ENCODE peak calls at places on chromosomes 16 and 17, in six cellular contexts. One of them, this sample, is unnamed.

GRCh38 chr17:59155439-59156177 is at the start of gene PRR11:
- DNase-seq in Peyer's patch: peak
- DNase-seq in lower lobe of right lung: peak
- DNase-seq in transverse colon: peak
- DNase-seq in AG10803: peak
- DNase-seq in AG04449: peak
- DNase-seq in this sample: peak

GRCh38 chr17:77174928-77175720 is 34.4 kb downstream of the SEC14L1 start:
- DNase-seq in AG10803: no peak
- DNase-seq in AG04449: no peak
- DNase-seq in transverse colon: no peak
- DNase-seq in Peyer's patch: no peak
- DNase-seq in lower lobe of right lung: no peak
- DNase-seq in this sample: no peak

GRCh38 chr17:31448467-31449077 is 57.1 kb downstream of the RAB11FIP4 start:
- DNase-seq in transverse colon: no peak
- DNase-seq in AG04449: peak
- DNase-seq in AG10803: peak
- DNase-seq in lower lobe of right lung: no peak
- DNase-seq in Peyer's patch: no peak
- DNase-seq in this sample: peak

GRCh38 chr16:25155553-25156460 is 44.3 kb downstream of the LCMT1 start:
- DNase-seq in AG04449: no peak
- DNase-seq in Peyer's patch: no peak
- DNase-seq in transverse colon: no peak
- DNase-seq in lower lobe of right lung: no peak
- DNase-seq in AG10803: no peak
- DNase-seq in this sample: peak

GRCh38 chr17:83195330-83196087 is 116.1 kb downstream of the METRNL start:
- DNase-seq in lower lobe of right lung: peak
- DNase-seq in AG10803: peak
- DNase-seq in Peyer's patch: peak
- DNase-seq in transverse colon: no peak
- DNase-seq in AG04449: no peak
- DNase-seq in this sample: no peak

GRCh38 chr16:12272264-12272663 is 295.7 kb downstream of the SNX29 start:
- DNase-seq in AG10803: no peak
- DNase-seq in AG04449: no peak
- DNase-seq in lower lobe of right lung: no peak
- DNase-seq in transverse colon: no peak
- DNase-seq in Peyer's patch: no peak
- DNase-seq in this sample: no peak

GRCh38 chr17:75763613-75764416 is 1.2 kb downstream of the GALK1 start:
- DNase-seq in transverse colon: no peak
- DNase-seq in AG10803: no peak
- DNase-seq in Peyer's patch: no peak
- DNase-seq in AG04449: no peak
- DNase-seq in lower lobe of right lung: peak
- DNase-seq in this sample: no peak

GRCh38 chr16:19963306-19963705 is 78.7 kb upstream of the GPRC5B start:
- DNase-seq in AG10803: no peak
- DNase-seq in transverse colon: no peak
- DNase-seq in Peyer's patch: no peak
- DNase-seq in lower lobe of right lung: no peak
- DNase-seq in AG04449: no peak
- DNase-seq in this sample: no peak

GRCh38 chr17:4314179-4314578 is 50.4 kb upstream of the ANKFY1 start:
- DNase-seq in AG10803: no peak
- DNase-seq in transverse colon: no peak
- DNase-seq in AG04449: no peak
- DNase-seq in Peyer's patch: no peak
- DNase-seq in lower lobe of right lung: no peak
- DNase-seq in this sample: no peak

GRCh38 chr16:57128787-57129389 is 36.5 kb downstream of the CPNE2 start:
- DNase-seq in AG04449: no peak
- DNase-seq in transverse colon: no peak
- DNase-seq in Peyer's patch: no peak
- DNase-seq in lower lobe of right lung: no peak
- DNase-seq in AG10803: no peak
- DNase-seq in this sample: no peak

GRCh38 chr17:27466376-27466747 is 10.1 kb downstream of the KSR1 start:
- DNase-seq in AG04449: no peak
- DNase-seq in transverse colon: no peak
- DNase-seq in lower lobe of right lung: no peak
- DNase-seq in AG10803: no peak
- DNase-seq in Peyer's patch: peak
- DNase-seq in this sample: no peak

GRCh38 chr17:60743812-60744211 is 66.2 kb downstream of the BCAS3 start:
- DNase-seq in AG04449: no peak
- DNase-seq in lower lobe of right lung: no peak
- DNase-seq in Peyer's patch: no peak
- DNase-seq in AG10803: peak
- DNase-seq in transverse colon: no peak
- DNase-seq in this sample: peak

GRCh38 chr16:57766714-57767348 is 31.3 kb downstream of the KATNB1 start:
- DNase-seq in transverse colon: no peak
- DNase-seq in lower lobe of right lung: peak
- DNase-seq in AG10803: no peak
- DNase-seq in Peyer's patch: no peak
- DNase-seq in AG04449: no peak
- DNase-seq in this sample: no peak

GRCh38 chr17:46972346-46972745 is 6.7 kb downstream of the RPRML start:
- DNase-seq in lower lobe of right lung: no peak
- DNase-seq in AG10803: no peak
- DNase-seq in Peyer's patch: no peak
- DNase-seq in transverse colon: peak
- DNase-seq in AG04449: no peak
- DNase-seq in this sample: no peak

GRCh38 chr17:30376621-30377452 is 1.9 kb upstream of the CPD start:
- DNase-seq in AG04449: peak
- DNase-seq in transverse colon: no peak
- DNase-seq in AG10803: peak
- DNase-seq in Peyer's patch: no peak
- DNase-seq in lower lobe of right lung: no peak
- DNase-seq in this sample: peak

GRCh38 chr17:40490289-40490853 is 11.1 kb downstream of the TNS4 start:
- DNase-seq in transverse colon: peak
- DNase-seq in AG10803: peak
- DNase-seq in AG04449: no peak
- DNase-seq in lower lobe of right lung: no peak
- DNase-seq in Peyer's patch: peak
- DNase-seq in this sample: peak

GRCh38 chr16:3961449-3961849 is 80.9 kb upstream of the CREBBP start:
- DNase-seq in Peyer's patch: no peak
- DNase-seq in AG04449: no peak
- DNase-seq in AG10803: peak
- DNase-seq in lower lobe of right lung: no peak
- DNase-seq in transverse colon: no peak
- DNase-seq in this sample: peak

GRCh38 chr17:50638851-50639767 is 4.4 kb downstream of the ABCC3 start:
- DNase-seq in AG10803: peak
- DNase-seq in lower lobe of right lung: peak
- DNase-seq in AG04449: peak
- DNase-seq in transverse colon: peak
- DNase-seq in Peyer's patch: peak
- DNase-seq in this sample: peak

GRCh38 chr16:27718767-27719445 is 169.0 kb downstream of the KATNIP start:
- DNase-seq in Peyer's patch: no peak
- DNase-seq in AG10803: no peak
- DNase-seq in lower lobe of right lung: no peak
- DNase-seq in AG04449: no peak
- DNase-seq in transverse colon: no peak
- DNase-seq in this sample: no peak

GRCh38 chr17:41977991-41978390 is 11.4 kb downstream of the CNP start:
- DNase-seq in transverse colon: no peak
- DNase-seq in AG10803: no peak
- DNase-seq in AG04449: no peak
- DNase-seq in Peyer's patch: no peak
- DNase-seq in lower lobe of right lung: no peak
- DNase-seq in this sample: no peak

GRCh38 chr17:56034120-56034757 is 119.0 kb upstream of the ANKFN1 start:
- DNase-seq in AG04449: no peak
- DNase-seq in AG10803: no peak
- DNase-seq in transverse colon: no peak
- DNase-seq in Peyer's patch: no peak
- DNase-seq in lower lobe of right lung: no peak
- DNase-seq in this sample: no peak

GRCh38 chr17:65022137-65022536 is 34.4 kb downstream of the GNA13 start:
- DNase-seq in Peyer's patch: no peak
- DNase-seq in AG04449: no peak
- DNase-seq in transverse colon: no peak
- DNase-seq in AG10803: no peak
- DNase-seq in lower lobe of right lung: no peak
- DNase-seq in this sample: no peak
- H3K4me3 ChIP-seq in Peyer's patch: no peak
- H3K4me3 ChIP-seq in AG04449: no peak
- H3K4me3 ChIP-seq in transverse colon: no peak
- H3K4me3 ChIP-seq in AG10803: no peak
- H3K4me3 ChIP-seq in lower lobe of right lung: no peak
- H3K4me3 ChIP-seq in this sample: no peak

GRCh38 chr17:45148183-45149036 is at the start of gene HEXIM1:
- DNase-seq in Peyer's patch: peak
- DNase-seq in transverse colon: peak
- DNase-seq in AG04449: peak
- DNase-seq in AG10803: peak
- DNase-seq in lower lobe of right lung: peak
- DNase-seq in this sample: peak
- TF ChIP-seq CTCF in Peyer's patch: no peak
- TF ChIP-seq CTCF in transverse colon: no peak
- TF ChIP-seq CTCF in AG04449: no peak
- TF ChIP-seq CTCF in AG10803: no peak
- TF ChIP-seq CTCF in lower lobe of right lung: no peak
- TF ChIP-seq CTCF in this sample: no peak

GRCh38 chr16:85963746-85964370 is 64.9 kb downstream of the IRF8 start:
- DNase-seq in AG10803: peak
- DNase-seq in AG04449: no peak
- DNase-seq in lower lobe of right lung: peak
- DNase-seq in Peyer's patch: peak
- DNase-seq in transverse colon: peak
- DNase-seq in this sample: peak
- H3K4me3 ChIP-seq in AG10803: no peak
- H3K4me3 ChIP-seq in AG04449: no peak
- H3K4me3 ChIP-seq in lower lobe of right lung: no peak
- H3K4me3 ChIP-seq in Peyer's patch: no peak
- H3K4me3 ChIP-seq in transverse colon: no peak
- H3K4me3 ChIP-seq in this sample: no peak

DNA sequence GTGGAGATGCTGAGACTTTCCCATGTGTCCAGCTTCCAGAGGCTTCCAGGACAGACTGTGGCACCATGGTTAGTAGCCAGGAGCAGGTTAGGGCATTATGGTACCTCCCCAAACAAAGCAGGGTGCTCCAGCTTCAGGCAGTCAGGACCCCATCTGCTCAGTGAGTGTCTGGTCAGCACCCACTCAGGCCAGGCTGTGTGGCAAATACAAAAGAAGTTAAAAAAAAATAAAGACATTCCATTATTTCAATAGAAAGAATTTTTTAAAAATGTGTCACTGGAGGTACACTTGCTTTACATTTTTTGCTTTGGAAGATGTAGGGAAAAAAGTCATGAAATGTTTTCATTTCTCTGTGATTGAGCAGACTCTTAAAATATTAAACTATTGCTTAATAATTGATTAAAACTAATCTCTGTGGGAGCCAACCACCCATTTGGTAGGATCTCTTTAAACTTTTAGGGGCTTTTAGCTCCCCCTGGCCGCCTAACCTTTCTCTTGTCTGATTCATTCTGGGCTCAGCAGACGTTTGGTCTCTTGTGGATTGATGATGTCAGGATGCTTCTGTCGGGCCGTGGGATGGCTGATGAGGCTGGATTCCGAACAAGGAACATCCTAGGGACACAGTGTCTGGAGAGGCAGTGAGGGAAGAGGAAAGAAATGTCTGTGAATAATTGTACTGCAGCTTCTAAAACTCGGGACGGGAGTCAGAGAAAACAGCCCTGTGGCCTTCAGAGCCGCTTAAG is 28.4 kb upstream of the NPTX1 start:
- DNase-seq in Peyer's patch: no peak
- DNase-seq in lower lobe of right lung: no peak
- DNase-seq in AG10803: peak
- DNase-seq in AG04449: peak
- DNase-seq in transverse colon: no peak
- DNase-seq in this sample: peak
- TF ChIP-seq CTCF in Peyer's patch: no peak
- TF ChIP-seq CTCF in lower lobe of right lung: no peak
- TF ChIP-seq CTCF in AG10803: peak
- TF ChIP-seq CTCF in AG04449: no peak
- TF ChIP-seq CTCF in transverse colon: no peak
- TF ChIP-seq CTCF in this sample: peak

GRCh38 chr17:7383742-7384488 is 3.0 kb downstream of the TNK1 start:
- DNase-seq in AG10803: no peak
- DNase-seq in Peyer's patch: peak
- DNase-seq in lower lobe of right lung: peak
- DNase-seq in AG04449: no peak
- DNase-seq in transverse colon: peak
- DNase-seq in this sample: no peak
- H3K4me3 ChIP-seq in AG10803: peak
- H3K4me3 ChIP-seq in Peyer's patch: peak
- H3K4me3 ChIP-seq in lower lobe of right lung: peak
- H3K4me3 ChIP-seq in AG04449: peak
- H3K4me3 ChIP-seq in transverse colon: peak
- H3K4me3 ChIP-seq in this sample: peak

DNA sequence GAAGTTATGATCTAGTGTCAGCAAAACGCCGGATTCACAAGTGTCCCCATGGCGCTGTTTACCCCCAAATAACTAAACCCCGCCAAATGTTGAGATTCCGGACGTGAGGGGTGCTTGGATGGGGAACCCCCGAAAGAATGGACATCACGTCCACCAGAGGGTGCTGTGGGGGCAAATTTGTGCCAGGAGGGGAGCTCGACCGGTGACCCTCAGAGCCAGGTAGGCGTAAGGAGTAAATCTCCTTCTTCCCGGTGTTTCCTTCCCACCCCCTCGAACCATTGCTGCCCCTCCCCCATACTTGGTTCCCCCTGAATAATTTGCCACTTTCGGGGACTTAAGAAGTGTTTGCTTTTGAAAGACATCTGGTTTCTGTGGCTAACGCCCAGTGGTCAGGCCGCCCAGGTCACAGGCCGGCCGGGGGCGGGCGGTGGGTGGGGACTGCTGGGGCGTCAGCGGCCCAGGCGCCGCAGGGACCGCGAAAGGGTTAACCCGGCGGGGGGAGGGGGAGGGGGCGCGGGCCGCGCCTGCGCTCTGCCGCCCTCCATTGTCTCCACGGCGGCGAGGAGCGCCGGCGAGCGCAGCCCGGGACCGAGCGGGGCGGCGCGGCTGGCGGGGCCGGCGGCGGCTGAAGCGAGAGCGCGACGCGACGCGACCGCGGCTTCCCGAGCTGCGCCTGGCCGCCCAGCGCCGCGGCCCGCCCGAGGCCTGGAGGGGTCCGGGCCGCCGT is at the start of gene ZNRF1:
- DNase-seq in AG04449: no peak
- DNase-seq in Peyer's patch: peak
- DNase-seq in lower lobe of right lung: peak
- DNase-seq in AG10803: peak
- DNase-seq in transverse colon: peak
- DNase-seq in this sample: peak
- TF ChIP-seq CTCF in AG04449: peak
- TF ChIP-seq CTCF in Peyer's patch: peak
- TF ChIP-seq CTCF in lower lobe of right lung: peak
- TF ChIP-seq CTCF in AG10803: peak
- TF ChIP-seq CTCF in transverse colon: peak
- TF ChIP-seq CTCF in this sample: peak

This sample was measured in choroid plexus epithelial cell.